ENCODE peak calls at places on chromosomes 5 and 9, in ten cellular contexts. S, O, B, X, G, P, V, E, H and I are unnamed samples.

GRCh38 chr5:171310816-171311697 is 2.0 kb downstream of the TLX3 start:
- DNase-seq in V (peak; percentile 49), P (no peak), B (peak; percentile 64), G (no peak), O (peak; percentile 39), X (no peak), E (no peak), H (peak; percentile 23), S (no peak), I (peak; percentile 73)

GRCh38 chr9:19320495-19320894 is 59.5 kb downstream of the RPS6 start:
- DNase-seq in G (no peak), H (no peak), V (no peak), O (no peak), X (no peak), S (no peak), E (no peak), B (no peak), P (no peak), I (no peak)

GRCh38 chr9:76365028-76365427 is 29.2 kb downstream of the RFK start:
- DNase-seq in P (no peak), O (peak; percentile 38), H (peak; percentile 61), E (peak; percentile 23), X (no peak), S (no peak), G (no peak), V (no peak), B (no peak), I (no peak)

GRCh38 chr5:100505984-100506670 is 29.0 kb upstream of the FAM174A start:
- DNase-seq in V (no peak), E (no peak), H (peak; percentile 83), X (no peak), S (no peak), B (no peak), O (peak; percentile 82), G (no peak), P (no peak), I (no peak)

GRCh38 chr5:155101697-155102096 is 88.1 kb downstream of the KIF4B start:
- DNase-seq in P (no peak), H (no peak), G (no peak), V (no peak), E (no peak), B (no peak), X (no peak), O (no peak), S (no peak), I (no peak)

GRCh38 chr5:76849767-76850291 is at the start of gene S100Z:
- DNase-seq in S (no peak), O (no peak), P (no peak), E (no peak), X (no peak), V (no peak), B (no peak), G (no peak), H (no peak), I (no peak)

GRCh38 chr9:98867109-98867433 is 59.6 kb downstream of the GALNT12 start:
- DNase-seq in V (no peak), O (no peak), B (no peak), G (no peak), X (no peak), H (no peak), E (no peak), P (no peak), S (no peak), I (no peak)

GRCh38 chr9:137457406-137458193 is 1.5 kb downstream of the NSMF start:
- DNase-seq in E (no peak), O (no peak), G (no peak), B (peak; percentile 73), H (no peak), S (no peak), P (peak; percentile 19), V (peak; percentile 16), X (no peak), I (no peak)

GRCh38 chr5:167029488-167029887 is 1262.0 kb upstream of the WWC1 start:
- DNase-seq in S (no peak), P (no peak), B (no peak), E (peak; percentile 16), G (no peak), V (no peak), X (no peak), O (no peak), H (no peak), I (no peak)

GRCh38 chr5:167036585-167036984 is 1254.9 kb upstream of the WWC1 start:
- DNase-seq in X (no peak), O (no peak), S (no peak), B (no peak), H (no peak), E (no peak), V (no peak), G (no peak), P (no peak), I (no peak)

DNA sequence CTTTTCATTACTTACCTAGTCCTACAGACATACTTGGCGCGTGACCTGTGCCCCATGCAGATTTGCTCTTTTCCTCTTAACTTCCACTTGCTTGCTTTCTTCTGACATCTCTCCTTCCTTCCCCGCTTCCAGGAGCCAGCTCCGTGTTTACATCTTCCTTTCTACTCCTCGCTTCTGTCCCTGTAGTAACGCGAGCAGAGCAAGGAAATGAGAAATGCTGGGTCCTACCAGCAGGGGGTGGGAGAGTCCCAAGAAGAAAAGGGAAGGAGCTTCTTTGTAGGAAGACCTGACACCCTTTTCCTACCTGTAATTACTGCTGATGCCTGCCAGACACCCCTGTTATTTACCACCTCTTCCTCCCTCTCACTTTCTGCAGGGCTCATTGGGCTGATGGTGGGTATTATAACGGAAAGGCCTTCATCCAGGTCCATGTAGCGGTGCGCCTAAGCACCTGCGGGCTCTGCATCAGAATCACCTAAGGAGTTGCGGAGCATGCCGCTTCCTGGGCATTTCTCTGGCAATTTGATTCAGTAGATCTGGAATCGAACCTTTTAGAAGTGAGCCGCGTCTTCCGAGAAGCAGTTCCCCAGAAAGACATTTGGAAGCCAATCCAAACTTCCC is 1260.8 kb upstream of the WWC1 start:
- DNase-seq in P (no peak), S (no peak), E (peak; percentile 33), O (no peak), X (no peak), V (peak; percentile 44), B (no peak), H (no peak), G (no peak), I (no peak)
- TF ChIP-seq CTCF in P (peak; percentile 39), S (peak; percentile 21), E (peak; percentile 28), O (no peak), X (peak; percentile 28), V (peak; percentile 69), B (no peak), H (peak; percentile 18), G (no peak), I (peak; percentile 60)

GRCh38 chr5:126776499-126777256 is at the start of gene LMNB1:
- DNase-seq in E (peak; percentile 99), B (peak; percentile 95), V (peak; percentile 96), X (no peak), O (peak; percentile 94), H (peak; percentile 93), S (peak; percentile 93), P (peak; percentile 87), G (peak; percentile 77), I (peak; percentile 97)

GRCh38 chr5:126780165-126780827 is 3.4 kb downstream of the LMNB1 start:
- DNase-seq in V (no peak), P (no peak), X (no peak), O (peak; percentile 81), E (peak; percentile 50), H (peak; percentile 53), B (no peak), G (no peak), S (peak; percentile 42), I (no peak)

GRCh38 chr5:126778675-126779403 is 1.9 kb downstream of the LMNB1 start:
- DNase-seq in S (no peak), P (no peak), E (peak; percentile 6), G (no peak), B (no peak), H (no peak), X (no peak), O (no peak), V (no peak), I (no peak)

GRCh38 chr5:126777974-126778674 is 1.2 kb downstream of the LMNB1 start:
- DNase-seq in B (peak; percentile 90), X (no peak), O (peak; percentile 95), E (peak; percentile 97), P (peak; percentile 67), V (peak; percentile 92), S (peak; percentile 91), G (peak; percentile 58), H (peak; percentile 95), I (peak; percentile 92)

DNA sequence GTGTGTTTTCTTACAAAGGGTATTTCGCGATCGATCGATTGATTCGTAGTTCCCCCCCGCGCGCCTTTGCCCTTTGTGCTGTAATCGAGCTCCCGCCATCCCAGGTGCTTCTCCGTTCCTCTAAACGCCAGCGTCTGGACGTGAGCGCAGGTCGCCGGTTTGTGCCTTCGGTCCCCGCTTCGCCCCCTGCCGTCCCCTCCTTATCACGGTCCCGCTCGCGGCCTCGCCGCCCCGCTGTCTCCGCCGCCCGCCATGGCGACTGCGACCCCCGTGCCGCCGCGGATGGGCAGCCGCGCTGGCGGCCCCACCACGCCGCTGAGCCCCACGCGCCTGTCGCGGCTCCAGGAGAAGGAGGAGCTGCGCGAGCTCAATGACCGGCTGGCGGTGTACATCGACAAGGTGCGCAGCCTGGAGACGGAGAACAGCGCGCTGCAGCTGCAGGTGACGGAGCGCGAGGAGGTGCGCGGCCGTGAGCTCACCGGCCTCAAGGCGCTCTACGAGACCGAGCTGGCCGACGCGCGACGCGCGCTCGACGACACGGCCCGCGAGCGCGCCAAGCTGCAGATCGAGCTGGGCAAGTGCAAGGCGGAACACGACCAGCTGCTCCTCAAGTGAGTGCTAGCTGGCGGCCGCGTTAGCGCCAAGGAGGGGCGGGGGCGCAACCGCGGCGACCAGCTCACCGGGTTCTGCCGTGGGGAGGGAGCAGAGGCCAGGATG is 479 bp downstream of the LMNB1 start:
- DNase-seq in P (peak; percentile 42), X (no peak), B (peak; percentile 69), S (peak; percentile 53), E (peak; percentile 56), V (peak; percentile 75), H (peak; percentile 76), G (no peak), O (peak; percentile 61), I (peak; percentile 75)
- TF ChIP-seq CTCF in P (no peak), X (no peak), B (no peak), S (no peak), E (no peak), V (no peak), H (no peak), G (no peak), O (peak; percentile 16), I (peak; percentile 20)

GRCh38 chr9:81313877-81314276 is 375.5 kb downstream of the TLE1 start:
- DNase-seq in X (no peak), E (no peak), O (no peak), B (no peak), H (no peak), V (no peak), G (no peak), S (no peak), P (no peak), I (no peak)

GRCh38 chr9:81314525-81314924 is 374.8 kb downstream of the TLE1 start:
- DNase-seq in G (no peak), E (peak; percentile 2), X (no peak), B (no peak), O (no peak), H (no peak), S (no peak), V (no peak), P (no peak), I (no peak)

GRCh38 chr9:81308404-81308803 is 380.9 kb downstream of the TLE1 start:
- DNase-seq in B (no peak), E (no peak), S (no peak), O (no peak), G (no peak), P (no peak), V (no peak), H (no peak), X (no peak), I (no peak)

GRCh38 chr9:81317223-81317622 is 372.1 kb downstream of the TLE1 start:
- DNase-seq in H (no peak), O (no peak), B (no peak), X (no peak), E (no peak), G (no peak), P (no peak), V (no peak), S (no peak), I (no peak)

DNA sequence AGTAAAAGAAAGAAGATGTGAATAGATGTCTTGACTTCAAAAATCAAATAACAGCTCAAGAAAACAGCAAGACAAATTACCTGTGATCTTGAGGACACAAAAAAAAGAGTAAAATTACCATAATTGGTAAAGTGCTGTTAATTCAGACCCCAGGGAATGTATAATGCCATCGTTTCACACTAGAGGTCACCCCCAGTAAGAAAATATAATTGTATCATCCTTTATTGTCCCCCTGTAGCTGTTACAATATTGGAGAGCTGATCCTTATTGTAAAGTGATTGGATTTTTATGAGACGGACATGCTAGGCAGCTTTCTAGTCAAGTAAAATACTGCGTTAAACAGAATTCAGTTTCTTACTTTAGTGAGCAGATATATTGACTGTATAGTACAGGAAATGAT is 377.0 kb downstream of the TLE1 start:
- DNase-seq in E (no peak), G (no peak), X (no peak), H (no peak), P (no peak), B (no peak), V (no peak), S (no peak), O (no peak), I (no peak)
- TF ChIP-seq CTCF in E (no peak), G (no peak), X (peak; percentile 12), H (no peak), P (no peak), B (no peak), V (no peak), S (no peak), O (peak; percentile 14), I (no peak)

DNA sequence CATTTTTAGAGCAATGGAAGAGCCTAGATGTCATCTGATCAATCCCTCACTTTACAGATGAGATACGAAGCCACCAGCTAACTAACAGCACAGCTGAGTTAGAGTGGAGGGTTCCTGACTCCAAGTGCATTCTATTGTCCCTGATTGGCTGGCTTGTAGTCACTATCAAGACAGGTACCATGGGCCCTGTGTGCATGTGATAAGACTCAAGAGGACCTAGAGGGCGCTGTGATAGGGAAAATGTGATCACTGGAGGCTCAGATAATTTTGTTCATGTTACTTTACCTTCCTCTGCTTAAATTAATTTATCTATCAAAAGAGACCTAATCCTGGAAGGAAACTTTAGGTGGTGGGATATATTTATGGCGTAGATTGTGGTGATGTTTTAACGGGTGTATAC is 19.5 kb upstream of the SNAPC3 start:
- DNase-seq in E (no peak), B (no peak), V (no peak), P (no peak), X (no peak), S (no peak), H (no peak), O (no peak), G (no peak), I (no peak)
- TF ChIP-seq CTCF in E (no peak), B (no peak), V (no peak), P (no peak), X (peak; percentile 24), S (peak; percentile 47), H (peak; percentile 37), O (no peak), G (no peak), I (peak; percentile 32)